ENCODE peak calls at places on chromosomes 6 and 20, in five cellular contexts. One of them, this sample, is unnamed.

GRCh38 chr20:49586967-49587587 is 19.1 kb upstream of the PTGIS start:
- DNase-seq in esophagus squamous epithelium: no peak
- DNase-seq in transverse colon: no peak
- DNase-seq in H54: no peak
- DNase-seq in GM12878: no peak
- DNase-seq in this sample: no peak

GRCh38 chr6:111096246-111096645 is 8.9 kb downstream of the SLC16A10 start:
- DNase-seq in esophagus squamous epithelium: no peak
- DNase-seq in transverse colon: peak
- DNase-seq in H54: no peak
- DNase-seq in GM12878: no peak
- DNase-seq in this sample: no peak

GRCh38 chr6:22656696-22657340 is 87.5 kb downstream of the HDGFL1 start:
- DNase-seq in esophagus squamous epithelium: no peak
- DNase-seq in transverse colon: no peak
- DNase-seq in H54: no peak
- DNase-seq in GM12878: no peak
- DNase-seq in this sample: no peak

GRCh38 chr6:157229733-157230132 is 93.6 kb downstream of the TMEM242 start:
- DNase-seq in esophagus squamous epithelium: no peak
- DNase-seq in transverse colon: peak
- DNase-seq in H54: no peak
- DNase-seq in GM12878: no peak
- DNase-seq in this sample: no peak

GRCh38 chr20:53021934-53022333 is 49.8 kb downstream of the TSHZ2 start:
- DNase-seq in esophagus squamous epithelium: no peak
- DNase-seq in transverse colon: no peak
- DNase-seq in H54: no peak
- DNase-seq in GM12878: no peak
- DNase-seq in this sample: no peak

GRCh38 chr6:31727034-31727716 is 1.9 kb downstream of the DDAH2 start:
- DNase-seq in esophagus squamous epithelium: no peak
- DNase-seq in transverse colon: peak
- DNase-seq in H54: no peak
- DNase-seq in GM12878: no peak
- DNase-seq in this sample: peak

GRCh38 chr6:140623498-140623897 is 1249.0 kb upstream of the CITED2 start:
- DNase-seq in esophagus squamous epithelium: no peak
- DNase-seq in transverse colon: no peak
- DNase-seq in H54: no peak
- DNase-seq in GM12878: no peak
- DNase-seq in this sample: no peak

GRCh38 chr20:47285189-47285588 is 71.3 kb downstream of the ZMYND8 start:
- DNase-seq in esophagus squamous epithelium: no peak
- DNase-seq in transverse colon: no peak
- DNase-seq in H54: no peak
- DNase-seq in GM12878: no peak
- DNase-seq in this sample: no peak

GRCh38 chr6:36769161-36769675 is 70.0 kb downstream of the CPNE5 start:
- DNase-seq in esophagus squamous epithelium: no peak
- DNase-seq in transverse colon: no peak
- DNase-seq in H54: peak
- DNase-seq in GM12878: no peak
- DNase-seq in this sample: no peak

GRCh38 chr6:551405-551804 is 105.5 kb downstream of the HUS1B start:
- DNase-seq in esophagus squamous epithelium: no peak
- DNase-seq in transverse colon: no peak
- DNase-seq in H54: peak
- DNase-seq in GM12878: no peak
- DNase-seq in this sample: no peak

GRCh38 chr6:13044896-13045295 is 283.4 kb downstream of the TBC1D7 start:
- DNase-seq in esophagus squamous epithelium: no peak
- DNase-seq in transverse colon: no peak
- DNase-seq in H54: no peak
- DNase-seq in GM12878: no peak
- DNase-seq in this sample: no peak

GRCh38 chr20:49424536-49424935 is 57.9 kb downstream of the KCNB1 start:
- DNase-seq in esophagus squamous epithelium: no peak
- DNase-seq in transverse colon: no peak
- DNase-seq in H54: no peak
- DNase-seq in GM12878: no peak
- DNase-seq in this sample: no peak

GRCh38 chr6:11992086-11992485 is 20.0 kb upstream of the HIVEP1 start:
- DNase-seq in esophagus squamous epithelium: no peak
- DNase-seq in transverse colon: no peak
- DNase-seq in H54: no peak
- DNase-seq in GM12878: no peak
- DNase-seq in this sample: no peak

GRCh38 chr6:79946242-79946641 is 1.1 kb downstream of the ELOVL4 start:
- DNase-seq in esophagus squamous epithelium: no peak
- DNase-seq in transverse colon: no peak
- DNase-seq in H54: no peak
- DNase-seq in GM12878: no peak
- DNase-seq in this sample: no peak

GRCh38 chr6:90100059-90100665 is 196.5 kb downstream of the BACH2 start:
- DNase-seq in esophagus squamous epithelium: no peak
- DNase-seq in transverse colon: no peak
- DNase-seq in H54: no peak
- DNase-seq in GM12878: no peak
- DNase-seq in this sample: no peak

GRCh38 chr6:43785220-43785752 is 15.3 kb downstream of the VEGFA start:
- DNase-seq in esophagus squamous epithelium: no peak
- DNase-seq in transverse colon: no peak
- DNase-seq in H54: no peak
- DNase-seq in GM12878: no peak
- DNase-seq in this sample: no peak

GRCh38 chr6:54426995-54427394 is 118.8 kb downstream of the TINAG start:
- DNase-seq in esophagus squamous epithelium: no peak
- DNase-seq in transverse colon: no peak
- DNase-seq in H54: no peak
- DNase-seq in GM12878: no peak
- DNase-seq in this sample: no peak

GRCh38 chr20:38148328-38149102 is 16.6 kb downstream of the TGM2 start:
- DNase-seq in esophagus squamous epithelium: no peak
- DNase-seq in transverse colon: no peak
- DNase-seq in H54: no peak
- DNase-seq in GM12878: no peak
- DNase-seq in this sample: no peak

GRCh38 chr20:38147751-38148150 is 17.3 kb downstream of the TGM2 start:
- DNase-seq in esophagus squamous epithelium: no peak
- DNase-seq in transverse colon: no peak
- DNase-seq in H54: no peak
- DNase-seq in GM12878: no peak
- DNase-seq in this sample: no peak

GRCh38 chr20:38146628-38147027 is 18.4 kb downstream of the TGM2 start:
- DNase-seq in esophagus squamous epithelium: no peak
- DNase-seq in transverse colon: no peak
- DNase-seq in H54: no peak
- DNase-seq in GM12878: no peak
- DNase-seq in this sample: no peak

GRCh38 chr20:38146156-38146555 is 18.9 kb downstream of the TGM2 start:
- DNase-seq in esophagus squamous epithelium: no peak
- DNase-seq in transverse colon: no peak
- DNase-seq in H54: no peak
- DNase-seq in GM12878: no peak
- DNase-seq in this sample: no peak

DNA sequence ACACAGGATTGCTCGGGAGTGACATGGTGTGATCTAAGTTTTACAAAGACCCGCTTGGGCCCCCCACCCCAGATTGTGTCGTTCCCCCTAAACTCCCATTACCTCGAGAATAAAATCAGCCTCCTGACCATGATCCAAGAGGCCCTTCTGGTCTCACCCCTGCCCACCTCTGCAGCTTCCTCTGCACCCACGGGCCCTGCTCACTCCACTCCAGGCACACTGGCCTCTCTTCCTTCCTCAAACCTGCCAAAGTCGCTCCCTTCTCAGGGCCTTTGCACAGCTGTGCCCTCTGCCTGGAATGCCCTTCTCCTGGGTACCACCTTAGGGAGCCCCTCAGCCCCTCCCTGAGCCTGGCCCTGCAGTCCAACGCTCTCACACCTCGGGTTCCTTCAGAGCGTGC is 17.9 kb downstream of the TGM2 start:
- DNase-seq in esophagus squamous epithelium: no peak
- DNase-seq in transverse colon: no peak
- DNase-seq in H54: no peak
- DNase-seq in GM12878: no peak
- DNase-seq in this sample: no peak
- TF ChIP-seq POLR2A in esophagus squamous epithelium: no peak
- TF ChIP-seq POLR2A in transverse colon: no peak
- TF ChIP-seq POLR2A in H54: no peak
- TF ChIP-seq POLR2A in GM12878: no peak
- TF ChIP-seq POLR2A in this sample: no peak

GRCh38 chr6:135180458-135181332 is at the start of gene MYB:
- DNase-seq in esophagus squamous epithelium: no peak
- DNase-seq in transverse colon: peak
- DNase-seq in H54: peak
- DNase-seq in GM12878: no peak
- DNase-seq in this sample: peak
- TF ChIP-seq POLR2A in esophagus squamous epithelium: no peak
- TF ChIP-seq POLR2A in transverse colon: peak
- TF ChIP-seq POLR2A in H54: peak
- TF ChIP-seq POLR2A in GM12878: peak
- TF ChIP-seq POLR2A in this sample: peak

DNA sequence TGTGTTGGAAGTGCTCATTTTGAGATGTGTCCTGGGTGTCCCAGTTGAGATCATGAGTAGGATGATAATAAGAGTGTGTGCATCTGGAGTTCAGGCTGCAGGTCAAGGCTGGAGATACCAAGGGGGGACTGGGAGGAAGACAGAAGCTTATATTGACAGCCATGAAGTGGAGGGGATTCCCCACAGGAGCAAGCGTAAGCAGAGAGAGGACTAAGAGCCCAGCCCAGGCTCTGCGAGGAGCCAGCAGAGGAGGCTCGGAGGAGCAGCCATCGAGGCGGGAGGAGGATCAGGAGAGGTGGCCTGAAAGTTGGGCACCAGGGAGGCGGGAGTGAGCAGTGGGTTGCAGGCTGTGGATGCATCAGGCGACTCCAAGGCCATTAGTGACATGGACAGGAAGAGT is 116.2 kb downstream of the SLC24A3 start:
- DNase-seq in esophagus squamous epithelium: no peak
- DNase-seq in transverse colon: no peak
- DNase-seq in H54: no peak
- DNase-seq in GM12878: no peak
- DNase-seq in this sample: no peak
- TF ChIP-seq POLR2A in esophagus squamous epithelium: no peak
- TF ChIP-seq POLR2A in transverse colon: no peak
- TF ChIP-seq POLR2A in H54: no peak
- TF ChIP-seq POLR2A in GM12878: no peak
- TF ChIP-seq POLR2A in this sample: no peak

DNA sequence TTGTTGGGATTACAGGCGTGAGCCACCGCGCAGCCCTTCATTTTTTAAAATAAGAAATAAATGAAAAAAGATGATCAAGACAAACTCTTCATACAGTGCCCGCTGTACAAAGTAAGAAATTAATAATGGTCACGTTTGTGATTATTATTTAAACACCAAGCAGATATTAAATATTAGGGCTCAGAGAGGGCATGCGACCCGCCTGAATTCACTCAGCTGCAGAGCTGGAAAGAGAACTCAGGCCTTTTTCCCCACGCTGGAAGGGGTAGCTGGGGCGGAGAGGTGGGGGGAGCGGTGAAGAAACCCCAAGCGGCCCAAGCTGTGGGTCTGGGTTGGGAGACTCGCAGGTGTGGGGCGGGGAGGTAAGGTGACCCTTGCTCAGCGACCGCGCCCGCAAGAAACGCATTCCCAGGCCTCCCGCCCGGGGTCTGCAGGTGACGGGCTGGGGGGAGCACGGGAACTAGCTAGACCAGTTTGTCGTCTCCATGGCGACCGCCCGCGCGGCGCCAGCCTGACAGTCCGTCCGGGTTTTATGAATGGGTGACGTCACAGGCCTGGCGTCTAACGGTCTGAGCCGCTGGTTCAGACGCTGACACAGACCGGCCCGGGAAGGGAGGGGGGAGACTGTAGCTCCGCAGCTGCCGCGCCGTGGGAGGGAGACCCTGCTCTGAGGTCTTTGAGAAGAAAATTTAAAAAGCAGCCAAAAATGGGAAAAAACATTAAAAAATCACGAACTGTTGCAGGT is 1.1 kb upstream of the ID1 start:
- DNase-seq in esophagus squamous epithelium: peak
- DNase-seq in transverse colon: peak
- DNase-seq in H54: peak
- DNase-seq in GM12878: peak
- DNase-seq in this sample: peak
- TF ChIP-seq POLR2A in esophagus squamous epithelium: peak
- TF ChIP-seq POLR2A in transverse colon: peak
- TF ChIP-seq POLR2A in H54: peak
- TF ChIP-seq POLR2A in GM12878: no peak
- TF ChIP-seq POLR2A in this sample: no peak

GRCh38 chr6:73309784-73310502 is 44.1 kb downstream of the DPPA5 start:
- DNase-seq in esophagus squamous epithelium: no peak
- DNase-seq in transverse colon: peak
- DNase-seq in H54: peak
- DNase-seq in GM12878: no peak
- DNase-seq in this sample: peak
- TF ChIP-seq POLR2A in esophagus squamous epithelium: no peak
- TF ChIP-seq POLR2A in transverse colon: peak
- TF ChIP-seq POLR2A in H54: peak
- TF ChIP-seq POLR2A in GM12878: peak
- TF ChIP-seq POLR2A in this sample: peak

GRCh38 chr20:51660741-51661608 is 107.2 kb downstream of the ATP9A start:
- DNase-seq in esophagus squamous epithelium: no peak
- DNase-seq in transverse colon: no peak
- DNase-seq in H54: peak
- DNase-seq in GM12878: no peak
- DNase-seq in this sample: no peak
- TF ChIP-seq POLR2A in esophagus squamous epithelium: no peak
- TF ChIP-seq POLR2A in transverse colon: no peak
- TF ChIP-seq POLR2A in H54: no peak
- TF ChIP-seq POLR2A in GM12878: no peak
- TF ChIP-seq POLR2A in this sample: no peak

GRCh38 chr6:10555625-10556309 is 34.6 kb downstream of the GCNT2 start:
- DNase-seq in esophagus squamous epithelium: no peak
- DNase-seq in transverse colon: peak
- DNase-seq in H54: peak
- DNase-seq in GM12878: no peak
- DNase-seq in this sample: no peak
- TF ChIP-seq POLR2A in esophagus squamous epithelium: no peak
- TF ChIP-seq POLR2A in transverse colon: peak
- TF ChIP-seq POLR2A in H54: no peak
- TF ChIP-seq POLR2A in GM12878: no peak
- TF ChIP-seq POLR2A in this sample: no peak